ENCODE peak calls at places on chromosomes 7 and 10, in six cellular contexts. U is D341Med, Y is germinal center, O is thoracic aorta, B is T1000, G is NCI-H748 treated with DMSO at 0.1 percent for 48 hours. W is an unnamed sample.

GRCh38 chr7:30464231-30464660 is 14.3 kb downstream of the NOD1 start:
- DNase-seq in O (no peak), G (no peak), U (no peak), Y (no peak), B (no peak), W (no peak)

GRCh38 chr7:149871576-149871975 is 2.2 kb upstream of the ATP6V0E2 start:
- DNase-seq in Y (no peak), U (no peak), B (no peak), G (no peak), O (no peak), W (no peak)

GRCh38 chr7:142788303-142789286 is 17.8 kb downstream of the PRSS2 start:
- DNase-seq in B (no peak), U (no peak), Y (no peak), G (no peak), O (no peak), W (no peak)

GRCh38 chr7:70771447-70771846 is 360.5 kb upstream of the GALNT17 start:
- DNase-seq in G (no peak), Y (no peak), O (no peak), U (no peak), B (no peak), W (no peak)

GRCh38 chr7:92655346-92655884 is 65.2 kb upstream of the FAM133B start:
- DNase-seq in U (no peak), O (no peak), B (no peak), Y (no peak), G (no peak), W (no peak)

GRCh38 chr10:132626761-132627735 is 89.5 kb downstream of the INPP5A start:
- DNase-seq in Y (no peak), U (no peak), G (no peak), B (no peak), O (no peak), W (no peak)

GRCh38 chr7:132584796-132585494 is 8.7 kb upstream of the PLXNA4 start:
- DNase-seq in B (no peak), G (no peak), Y (no peak), O (no peak), U (no peak), W (no peak)

GRCh38 chr10:13743963-13744362 is 157.2 kb downstream of the PRPF18 start:
- DNase-seq in Y (no peak), O (no peak), U (no peak), B (no peak), G (no peak), W (no peak)

GRCh38 chr10:30840386-30841074 is 191.1 kb downstream of the ZNF438 start:
- DNase-seq in B (no peak), G (no peak), O (no peak), Y (no peak), U (no peak), W (no peak)

GRCh38 chr10:120514035-120514620 is 57.1 kb downstream of the PLPP4 start:
- DNase-seq in B (peak; percentile 21), G (no peak), Y (no peak), U (peak; percentile 22), O (no peak), W (no peak)

GRCh38 chr10:13404791-13405190 is 56.7 kb upstream of the SEPHS1 start:
- DNase-seq in U (no peak), B (no peak), G (peak; percentile 5), Y (no peak), O (no peak), W (no peak)

GRCh38 chr7:127375626-127376025 is 16.9 kb downstream of the ZNF800 start:
- DNase-seq in Y (no peak), B (no peak), G (no peak), O (no peak), U (no peak), W (no peak)